ENCODE peak calls at places on chromosome 21, in seven cellular contexts. L, J, B, H, U, D and K are unnamed samples.

GRCh38 chr21:37783016-37783415 is 133.2 kb downstream of the KCNJ6 start:
- DNase-seq in L (no peak), J (no peak), B (no peak), H (no peak), U (peak), D (no peak), K (no peak)

GRCh38 chr21:44052071-44052829 is 40.1 kb downstream of the TRAPPC10 start:
- DNase-seq in L (no peak), J (no peak), B (no peak), H (no peak), U (no peak), D (no peak), K (no peak)

GRCh38 chr21:31349208-31349607 is 5.1 kb upstream of the TIAM1 start:
- DNase-seq in L (no peak), J (no peak), B (no peak), H (no peak), U (no peak), D (no peak), K (no peak)

GRCh38 chr21:27653481-27653880 is 686.6 kb upstream of the ADAMTS5 start:
- DNase-seq in L (no peak), J (no peak), B (no peak), H (no peak), U (no peak), D (no peak), K (no peak)

GRCh38 chr21:31337991-31338891 is 5.8 kb downstream of the TIAM1 start:
- DNase-seq in L (no peak), J (no peak), B (peak), H (no peak), U (no peak), D (no peak), K (no peak)

GRCh38 chr21:16133248-16133647 is 403.5 kb downstream of the USP25 start:
- DNase-seq in L (no peak), J (no peak), B (no peak), H (no peak), U (no peak), D (no peak), K (no peak)

GRCh38 chr21:33587792-33588484 is 546 bp downstream of the DONSON start:
- DNase-seq in L (peak), J (peak), B (peak), H (no peak), U (peak), D (peak), K (peak)

GRCh38 chr21:15557925-15558324 is 171.9 kb upstream of the USP25 start:
- DNase-seq in L (no peak), J (no peak), B (no peak), H (no peak), U (no peak), D (no peak), K (peak)

GRCh38 chr21:21457077-21457476 is 458.9 kb downstream of the NCAM2 start:
- DNase-seq in L (no peak), J (no peak), B (no peak), H (no peak), U (no peak), D (no peak), K (no peak)

GRCh38 chr21:36478941-36479340 is 981 bp downstream of the CLDN14 start:
- DNase-seq in L (peak), J (peak), B (no peak), H (no peak), U (peak), D (no peak), K (no peak)

GRCh38 chr21:33682992-33683627 is 40.8 kb downstream of the ITSN1 start:
- DNase-seq in L (no peak), J (no peak), B (peak), H (peak), U (peak), D (peak), K (no peak)

GRCh38 chr21:32566990-32567389 is 18.3 kb downstream of the TCP10L start:
- DNase-seq in L (no peak), J (no peak), B (no peak), H (no peak), U (no peak), D (no peak), K (no peak)

GRCh38 chr21:43824250-43824882 is 35.0 kb downstream of the RRP1 start:
- DNase-seq in L (no peak), J (no peak), B (no peak), H (no peak), U (peak), D (peak), K (no peak)

GRCh38 chr21:28148400-28149064 is 844.1 kb downstream of the LTN1 start:
- DNase-seq in L (no peak), J (no peak), B (no peak), H (no peak), U (peak), D (peak), K (no peak)

GRCh38 chr21:30257773-30258172 is 25.0 kb downstream of the KRTAP24-1 start:
- DNase-seq in L (peak), J (peak), B (peak), H (no peak), U (peak), D (peak), K (no peak)

DNA sequence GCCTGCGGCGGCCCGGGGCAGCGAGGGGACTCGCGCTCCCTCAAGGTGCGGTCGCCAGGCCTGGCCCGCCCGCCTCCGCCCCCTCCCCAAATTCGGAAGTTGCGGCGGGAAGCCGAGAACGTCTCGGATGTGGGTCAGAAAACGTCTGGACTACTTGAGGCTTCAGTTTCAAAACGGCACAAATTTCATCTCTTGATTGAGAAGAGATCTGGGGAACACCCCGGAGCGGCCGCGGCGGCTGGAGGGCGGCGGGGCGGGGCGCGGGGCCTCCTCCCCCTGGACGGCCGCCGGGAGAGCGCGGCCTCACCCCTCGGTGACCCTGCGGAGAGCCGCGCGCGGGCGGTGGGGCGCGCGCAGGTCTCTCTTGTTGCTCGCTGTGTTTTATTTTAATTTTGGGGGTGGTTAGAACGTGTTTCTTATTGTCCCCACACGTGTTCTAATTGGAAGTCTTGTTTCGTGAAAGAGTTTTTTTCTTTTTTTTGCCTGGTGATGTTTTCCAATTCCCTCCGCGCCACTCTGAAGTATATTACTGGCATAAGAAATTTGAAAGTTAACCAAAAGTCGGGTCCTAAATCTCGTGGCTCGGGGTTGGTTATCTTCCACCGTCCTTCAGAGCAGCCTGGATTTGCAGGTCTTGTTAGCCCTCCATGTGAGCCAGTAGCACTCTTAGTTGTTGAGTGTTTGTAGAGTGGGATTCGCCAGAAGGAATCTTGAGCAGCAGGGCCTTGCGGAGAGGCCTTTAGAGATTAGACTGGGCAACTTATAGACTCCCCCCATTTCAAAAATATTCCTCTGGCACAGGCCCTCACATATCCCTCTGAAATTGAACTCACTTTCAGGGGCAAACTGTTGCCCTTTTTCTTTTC is 749 bp downstream of the PCBP3 start:
- DNase-seq in L (peak), J (peak), B (peak), H (no peak), U (peak), D (peak), K (peak)
- TF ChIP-seq EZH2 in L (peak), J (peak), B (peak), H (no peak), U (peak), D (no peak), K (no peak)

DNA sequence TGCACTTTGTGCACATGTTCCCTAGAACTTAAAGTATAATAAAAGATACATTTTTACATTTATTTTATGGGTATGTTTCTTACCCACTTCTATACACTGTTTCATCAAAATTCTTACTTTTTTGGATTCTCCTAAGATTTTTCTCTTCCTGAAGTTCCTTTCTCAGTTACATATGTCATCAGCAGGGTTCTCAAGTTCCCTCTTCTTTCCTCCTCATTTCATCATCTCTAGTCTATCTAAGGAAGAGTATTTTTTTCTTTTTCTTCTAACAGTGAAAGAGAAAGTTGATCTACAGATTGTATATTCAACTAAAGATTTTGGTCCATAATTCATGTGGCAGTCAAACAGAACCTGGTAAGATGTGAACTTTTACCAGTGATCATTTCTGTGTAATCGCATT is 41.2 kb upstream of the CYYR1 start:
- DNase-seq in L (no peak), J (no peak), B (no peak), H (no peak), U (no peak), D (no peak), K (no peak)
- TF ChIP-seq EZH2phosphoT487 in L (no peak), J (no peak), B (no peak), H (no peak), U (no peak), D (no peak), K (no peak)

DNA sequence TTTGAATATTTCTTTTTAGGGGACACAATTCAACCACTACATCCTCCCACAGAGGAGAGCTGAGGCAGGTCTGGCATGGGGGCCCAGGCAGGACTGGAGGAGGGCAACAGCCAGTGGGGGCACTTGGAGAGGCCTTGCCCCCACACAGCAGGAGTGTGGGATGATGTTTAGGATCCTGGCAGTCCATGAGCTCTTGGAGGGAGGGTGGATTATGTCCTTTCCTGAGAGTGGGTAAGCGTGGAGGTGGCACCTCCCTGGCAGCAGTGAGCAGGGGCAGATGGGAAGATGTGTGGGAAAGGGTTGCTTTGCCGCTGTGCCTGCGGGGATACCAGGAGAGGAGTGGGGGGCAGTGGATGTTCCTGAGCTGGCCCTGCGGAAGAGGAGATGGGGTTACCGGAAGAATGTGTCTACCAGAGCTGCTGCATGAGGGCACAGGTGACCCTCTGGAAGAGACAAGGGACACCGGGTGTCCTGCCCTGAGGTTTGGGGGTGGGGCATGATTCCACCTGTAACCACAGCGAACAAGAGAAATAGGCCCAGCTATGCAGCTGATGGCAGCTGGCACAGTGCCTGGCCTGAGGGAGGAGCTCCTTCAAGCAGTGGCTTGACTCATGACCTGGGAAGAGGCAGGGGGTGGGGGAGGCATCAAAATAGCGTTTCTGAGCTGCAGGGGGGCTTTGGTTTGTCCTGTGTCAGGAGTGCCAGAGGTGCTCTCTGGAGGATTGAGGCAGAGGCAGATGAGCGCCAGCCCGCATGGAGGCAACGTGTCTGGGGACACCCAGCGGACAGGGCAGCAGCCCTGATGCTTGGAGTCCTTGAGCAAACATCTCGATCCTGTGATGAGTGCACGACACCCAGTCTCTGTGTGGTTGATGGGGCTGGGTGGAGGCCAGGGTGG is 123.9 kb upstream of the TMPRSS2 start:
- DNase-seq in L (no peak), J (no peak), B (peak), H (no peak), U (peak), D (peak), K (peak)
- TF ChIP-seq EZH2 in L (no peak), J (no peak), B (no peak), H (no peak), U (no peak), D (no peak), K (no peak)

GRCh38 chr21:42733037-42733632 is 79.7 kb downstream of the PDE9A start:
- DNase-seq in L (no peak), J (peak), B (no peak), H (no peak), U (no peak), D (no peak), K (no peak)

GRCh38 chr21:42735944-42736343 is 82.5 kb downstream of the PDE9A start:
- DNase-seq in L (no peak), J (no peak), B (no peak), H (no peak), U (no peak), D (no peak), K (no peak)

GRCh38 chr21:42733874-42734273 is 80.5 kb downstream of the PDE9A start:
- DNase-seq in L (no peak), J (no peak), B (no peak), H (no peak), U (no peak), D (no peak), K (no peak)

GRCh38 chr21:42735061-42735460 is 81.6 kb downstream of the PDE9A start:
- DNase-seq in L (no peak), J (no peak), B (no peak), H (no peak), U (no peak), D (no peak), K (no peak)

GRCh38 chr21:42734323-42734971 is 81.0 kb downstream of the PDE9A start:
- DNase-seq in L (no peak), J (no peak), B (peak), H (no peak), U (no peak), D (peak), K (peak)
- TF ChIP-seq EZH2phosphoT487 in L (no peak), J (no peak), B (no peak), H (no peak), U (no peak), D (no peak), K (no peak)